ENCODE peak calls at places on chromosomes 16 and 17, in five cellular contexts. One of them, this sample, is unnamed.
A peak's percentile ranks its signal among the peaks of the same experiment; 100 is the strongest.

GRCh38 chr16:52533296-52533695 is 13.6 kb downstream of the TOX3 start:
- DNase-seq in right atrium auricular region: no peak
- DNase-seq in breast epithelium: no peak
- DNase-seq in AG10803: no peak
- DNase-seq in PC-3: no peak
- DNase-seq in this sample: no peak

GRCh38 chr17:13462161-13462560 is 139.6 kb downstream of the HS3ST3A1 start:
- DNase-seq in AG10803: peak; percentile 50
- DNase-seq in breast epithelium: no peak
- DNase-seq in PC-3: peak; percentile 46
- DNase-seq in right atrium auricular region: no peak
- DNase-seq in this sample: no peak

GRCh38 chr16:57937861-57938260 is 33.1 kb downstream of the CNGB1 start:
- DNase-seq in breast epithelium: no peak
- DNase-seq in right atrium auricular region: no peak
- DNase-seq in AG10803: no peak
- DNase-seq in PC-3: no peak
- DNase-seq in this sample: no peak

GRCh38 chr17:42249681-42250446 is 26.3 kb downstream of the STAT5B start:
- DNase-seq in AG10803: no peak
- DNase-seq in right atrium auricular region: no peak
- DNase-seq in PC-3: no peak
- DNase-seq in breast epithelium: no peak
- DNase-seq in this sample: no peak

GRCh38 chr17:79531696-79532095 is 79.2 kb downstream of the RBFOX3 start:
- DNase-seq in right atrium auricular region: no peak
- DNase-seq in PC-3: no peak
- DNase-seq in breast epithelium: no peak
- DNase-seq in AG10803: no peak
- DNase-seq in this sample: no peak

GRCh38 chr17:7147772-7148171 is 31.4 kb downstream of the ASGR1 start:
- DNase-seq in breast epithelium: no peak
- DNase-seq in right atrium auricular region: no peak
- DNase-seq in AG10803: no peak
- DNase-seq in PC-3: no peak
- DNase-seq in this sample: no peak

GRCh38 chr17:48593840-48594411 is 347 bp upstream of the HOXB5 start:
- DNase-seq in PC-3: peak; percentile 88
- DNase-seq in right atrium auricular region: peak; percentile 78
- DNase-seq in breast epithelium: no peak
- DNase-seq in AG10803: peak; percentile 90
- DNase-seq in this sample: peak; percentile 53

GRCh38 chr16:75471723-75472634 is 7.5 kb upstream of the TMEM170A start:
- DNase-seq in PC-3: peak; percentile 69
- DNase-seq in right atrium auricular region: peak; percentile 77
- DNase-seq in breast epithelium: peak; percentile 34
- DNase-seq in AG10803: peak; percentile 59
- DNase-seq in this sample: peak; percentile 65

GRCh38 chr17:33602981-33603380 is 309.9 kb upstream of the ASIC2 start:
- DNase-seq in PC-3: no peak
- DNase-seq in AG10803: no peak
- DNase-seq in breast epithelium: no peak
- DNase-seq in right atrium auricular region: no peak
- DNase-seq in this sample: no peak

GRCh38 chr17:10197362-10197720 is 1.1 kb downstream of the GAS7 start:
- DNase-seq in right atrium auricular region: peak; percentile 67
- DNase-seq in PC-3: no peak
- DNase-seq in breast epithelium: no peak
- DNase-seq in AG10803: no peak
- DNase-seq in this sample: no peak

GRCh38 chr16:8960788-8961109 is 3.0 kb downstream of the USP7 start:
- DNase-seq in AG10803: no peak
- DNase-seq in breast epithelium: no peak
- DNase-seq in right atrium auricular region: no peak
- DNase-seq in PC-3: no peak
- DNase-seq in this sample: no peak

GRCh38 chr17:21072623-21073278 is 29.9 kb upstream of the USP22 start:
- DNase-seq in breast epithelium: no peak
- DNase-seq in right atrium auricular region: no peak
- DNase-seq in PC-3: no peak
- DNase-seq in AG10803: no peak
- DNase-seq in this sample: no peak

GRCh38 chr17:4643676-4644075 is 2.2 kb upstream of the ALOX15 start:
- DNase-seq in right atrium auricular region: no peak
- DNase-seq in breast epithelium: no peak
- DNase-seq in PC-3: no peak
- DNase-seq in AG10803: no peak
- DNase-seq in this sample: no peak

GRCh38 chr16:87361916-87362619 is 21.5 kb downstream of the FBXO31 start:
- DNase-seq in AG10803: no peak
- DNase-seq in right atrium auricular region: no peak
- DNase-seq in breast epithelium: no peak
- DNase-seq in PC-3: no peak
- DNase-seq in this sample: no peak

GRCh38 chr17:2542456-2542855 is 30.8 kb upstream of the METTL16 start:
- DNase-seq in breast epithelium: no peak
- DNase-seq in right atrium auricular region: no peak
- DNase-seq in PC-3: no peak
- DNase-seq in AG10803: no peak
- DNase-seq in this sample: no peak

GRCh38 chr16:25177831-25178688 is 38.7 kb upstream of the AQP8 start:
- DNase-seq in right atrium auricular region: no peak
- DNase-seq in AG10803: no peak
- DNase-seq in PC-3: no peak
- DNase-seq in breast epithelium: no peak
- DNase-seq in this sample: no peak

GRCh38 chr17:18270851-18271170 is 10.3 kb downstream of the MIEF2 start:
- DNase-seq in PC-3: no peak
- DNase-seq in AG10803: no peak
- DNase-seq in breast epithelium: no peak
- DNase-seq in right atrium auricular region: no peak
- DNase-seq in this sample: no peak

GRCh38 chr17:47884905-47885735 is 10.9 kb upstream of the SP2 start:
- DNase-seq in AG10803: no peak
- DNase-seq in breast epithelium: no peak
- DNase-seq in PC-3: no peak
- DNase-seq in right atrium auricular region: no peak
- DNase-seq in this sample: no peak

GRCh38 chr17:37530420-37530819 is 40.7 kb downstream of the DUSP14 start:
- DNase-seq in AG10803: peak; percentile 23
- DNase-seq in PC-3: no peak
- DNase-seq in breast epithelium: no peak
- DNase-seq in right atrium auricular region: no peak
- DNase-seq in this sample: no peak

GRCh38 chr17:45298546-45299285 is 18.1 kb downstream of the MAP3K14 start:
- DNase-seq in AG10803: no peak
- DNase-seq in right atrium auricular region: no peak
- DNase-seq in breast epithelium: no peak
- DNase-seq in PC-3: peak; percentile 36
- DNase-seq in this sample: no peak

GRCh38 chr16:17606460-17606859 is 135.7 kb upstream of the XYLT1 start:
- DNase-seq in AG10803: no peak
- DNase-seq in breast epithelium: no peak
- DNase-seq in PC-3: no peak
- DNase-seq in right atrium auricular region: no peak
- DNase-seq in this sample: no peak

GRCh38 chr16:2979669-2980226 is 498 bp downstream of the PKMYT1 start:
- DNase-seq in breast epithelium: no peak
- DNase-seq in right atrium auricular region: no peak
- DNase-seq in PC-3: no peak
- DNase-seq in AG10803: no peak
- DNase-seq in this sample: no peak

GRCh38 chr16:86088816-86089215 is 189.9 kb downstream of the IRF8 start:
- DNase-seq in breast epithelium: no peak
- DNase-seq in right atrium auricular region: no peak
- DNase-seq in PC-3: no peak
- DNase-seq in AG10803: no peak
- DNase-seq in this sample: no peak

GRCh38 chr17:6752068-6752909 is 3.6 kb upstream of the XAF1 start:
- DNase-seq in breast epithelium: peak; percentile 70
- DNase-seq in right atrium auricular region: peak; percentile 86
- DNase-seq in PC-3: peak; percentile 75
- DNase-seq in AG10803: peak; percentile 100
- DNase-seq in this sample: no peak

GRCh38 chr16:71761097-71761496 is 36.6 kb upstream of the PHLPP2 start:
- DNase-seq in PC-3: no peak
- DNase-seq in right atrium auricular region: no peak
- DNase-seq in breast epithelium: no peak
- DNase-seq in AG10803: no peak
- DNase-seq in this sample: no peak

GRCh38 chr17:29640981-29641642 is 18.4 kb upstream of the CORO6 start:
- DNase-seq in AG10803: no peak
- DNase-seq in PC-3: no peak
- DNase-seq in breast epithelium: no peak
- DNase-seq in right atrium auricular region: no peak
- DNase-seq in this sample: no peak

GRCh38 chr17:520447-521167 is 168.0 kb upstream of the RPH3AL start:
- DNase-seq in breast epithelium: no peak
- DNase-seq in right atrium auricular region: no peak
- DNase-seq in AG10803: no peak
- DNase-seq in PC-3: no peak
- DNase-seq in this sample: no peak

GRCh38 chr17:71764507-71764906 is 356.3 kb upstream of the SOX9 start:
- DNase-seq in right atrium auricular region: no peak
- DNase-seq in PC-3: peak; percentile 53
- DNase-seq in breast epithelium: no peak
- DNase-seq in AG10803: no peak
- DNase-seq in this sample: no peak
- TF ChIP-seq CTCF in right atrium auricular region: no peak
- TF ChIP-seq CTCF in PC-3: peak; percentile 71
- TF ChIP-seq CTCF in breast epithelium: no peak
- TF ChIP-seq CTCF in AG10803: peak; percentile 33
- TF ChIP-seq CTCF in this sample: no peak

GRCh38 chr17:64216385-64217248 is 46.4 kb downstream of the TEX2 start:
- DNase-seq in PC-3: no peak
- DNase-seq in right atrium auricular region: no peak
- DNase-seq in breast epithelium: no peak
- DNase-seq in AG10803: no peak
- DNase-seq in this sample: peak; percentile 80
- H3K4me3 ChIP-seq in PC-3: no peak overlapping the region
- H3K4me3 ChIP-seq in right atrium auricular region: no peak overlapping the region
- H3K4me3 ChIP-seq in breast epithelium: no peak overlapping the region
- H3K4me3 ChIP-seq in AG10803: no peak overlapping the region
- H3K4me3 ChIP-seq in this sample: no peak overlapping the region

DNA sequence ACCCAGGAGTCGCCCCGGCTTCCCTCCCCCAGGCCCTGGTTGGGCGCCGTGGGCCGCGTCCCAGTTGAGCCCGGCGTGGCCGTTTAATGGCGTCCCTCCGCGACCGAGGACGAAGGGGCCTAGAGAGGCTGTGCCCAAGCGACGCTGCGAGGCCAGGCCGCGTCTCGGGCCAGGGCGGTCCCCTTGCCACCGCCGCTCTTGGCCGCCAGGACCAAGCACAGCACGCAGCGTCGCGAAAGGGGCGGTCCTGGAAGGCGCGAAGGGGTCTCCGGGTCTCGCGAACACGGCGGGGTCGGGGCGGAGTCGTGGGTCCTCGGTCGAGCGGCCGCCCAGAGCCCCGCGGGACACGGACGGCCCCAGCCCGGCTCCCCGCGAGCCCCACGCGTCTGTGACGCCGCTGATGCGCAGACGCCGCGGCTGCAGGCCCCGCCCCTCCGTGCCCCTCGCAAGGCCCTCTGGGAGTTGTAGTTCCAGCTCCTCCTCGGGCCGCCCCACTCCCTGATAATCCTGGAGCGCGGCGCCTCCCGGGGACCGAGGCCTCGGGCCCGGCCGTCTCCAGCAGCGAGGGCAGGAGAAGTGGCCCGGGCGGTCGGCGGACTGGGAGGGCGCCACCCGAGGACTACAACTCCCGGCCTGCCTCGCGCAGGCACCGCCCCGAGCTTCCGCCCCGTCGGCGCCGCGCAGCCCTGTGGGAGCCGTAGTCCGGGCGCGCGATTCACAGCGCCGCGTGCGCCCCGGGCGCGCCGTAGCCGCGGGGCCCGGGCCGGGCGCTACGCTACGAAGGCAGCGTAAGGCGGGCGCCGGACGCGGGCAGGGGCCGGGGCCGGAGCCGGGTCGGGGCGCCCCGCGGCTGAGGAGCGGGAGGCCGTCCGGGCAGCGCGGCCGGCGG is at the start of gene CAPN15:
- DNase-seq in breast epithelium: peak; percentile 82
- DNase-seq in AG10803: peak; percentile 83
- DNase-seq in right atrium auricular region: peak; percentile 86
- DNase-seq in PC-3: peak; percentile 69
- DNase-seq in this sample: peak; percentile 87
- TF ChIP-seq CTCF in breast epithelium: peak; percentile 31
- TF ChIP-seq CTCF in AG10803: no peak
- TF ChIP-seq CTCF in right atrium auricular region: no peak
- TF ChIP-seq CTCF in PC-3: no peak
- TF ChIP-seq CTCF in this sample: peak; percentile 45

DNA sequence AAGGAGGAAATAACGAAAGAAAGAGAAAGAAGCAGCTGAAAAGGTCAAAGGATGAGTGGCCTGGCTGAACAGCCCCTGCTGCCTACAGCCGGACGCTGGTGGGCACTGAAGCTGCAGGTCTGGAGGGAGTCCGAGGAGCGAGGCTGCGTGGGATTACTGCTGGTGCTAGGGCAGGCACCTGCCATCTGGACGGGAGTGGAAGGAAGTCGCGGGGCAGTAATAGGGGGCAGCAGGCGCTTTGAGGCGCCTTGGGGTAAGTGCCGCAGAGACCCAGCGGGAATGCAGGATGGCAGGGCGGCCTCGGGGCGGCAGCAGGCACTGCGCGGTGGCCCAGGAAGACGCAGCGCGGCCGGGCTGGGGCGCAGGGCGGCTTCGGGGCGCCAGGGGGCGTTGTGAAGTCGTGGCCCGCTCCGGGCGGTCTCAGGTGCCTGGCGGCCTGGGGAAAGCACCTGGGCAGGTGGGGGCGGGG is 305 bp upstream of the SCNN1G start:
- DNase-seq in PC-3: peak; percentile 88
- DNase-seq in AG10803: peak; percentile 30
- DNase-seq in right atrium auricular region: no peak
- DNase-seq in breast epithelium: peak; percentile 83
- DNase-seq in this sample: peak; percentile 89
- H3K4me3 ChIP-seq in PC-3: peak overlapping the region; percentile 76
- H3K4me3 ChIP-seq in AG10803: no peak overlapping the region
- H3K4me3 ChIP-seq in right atrium auricular region: peak overlapping the region; percentile 47
- H3K4me3 ChIP-seq in breast epithelium: peak overlapping the region; percentile 66
- H3K4me3 ChIP-seq in this sample: peak overlapping the region; percentile 50

This sample was measured in thyroid gland.